ENCODE peak calls at places on chromosomes 5 and 9, in eight cellular contexts. S is iPS-NIHi11; U is central memory CD8-positive, alpha-beta T cell; L is B cell; D is psoas muscle; A is GM03348; Z is HTR-8/SVneo; M is aorta. B is an unnamed sample.

GRCh38 chr5:1335540-1336095 is 9.3 kb downstream of the CLPTM1L start:
- DNase-seq in L (no peak), D (no peak), U (no peak), S (no peak), A (no peak), Z (no peak), M (peak), B (no peak)

GRCh38 chr5:32225445-32225844 is 51.3 kb upstream of the GOLPH3 start:
- DNase-seq in S (no peak), Z (peak), M (no peak), L (no peak), D (no peak), A (peak), U (no peak), B (no peak)

GRCh38 chr9:84862786-84863185 is 193.3 kb downstream of the NTRK2 start:
- DNase-seq in U (no peak), L (no peak), A (peak), D (no peak), M (peak), S (peak), Z (no peak), B (no peak)

GRCh38 chr5:141855265-141856029 is 22.8 kb downstream of the PCDH1 start:
- DNase-seq in S (no peak), L (no peak), Z (no peak), A (no peak), M (no peak), D (no peak), U (no peak), B (no peak)

GRCh38 chr5:141958773-141959172 is 771 bp upstream of the PCDH12 start:
- DNase-seq in Z (no peak), L (no peak), U (no peak), S (no peak), M (no peak), A (no peak), D (peak), B (no peak)

GRCh38 chr5:40797273-40798011 is 732 bp downstream of the PRKAA1 start:
- DNase-seq in D (peak), U (peak), S (peak), A (peak), Z (peak), L (peak), M (peak), B (peak)

GRCh38 chr5:112616812-112617547 is 120.7 kb upstream of the APC start:
- DNase-seq in A (no peak), S (no peak), U (no peak), M (no peak), Z (no peak), D (no peak), L (no peak), B (no peak)

GRCh38 chr5:11180890-11181289 is 419.9 kb upstream of the DAP start:
- DNase-seq in A (no peak), D (no peak), M (no peak), L (no peak), U (no peak), S (no peak), Z (no peak), B (no peak)

GRCh38 chr9:120909904-120910303 is 16.7 kb downstream of the TRAF1 start:
- DNase-seq in D (no peak), U (no peak), M (no peak), S (no peak), A (no peak), L (no peak), Z (no peak), B (no peak)

GRCh38 chr5:171405615-171406014 is 13.8 kb upstream of the FGF18 start:
- DNase-seq in L (no peak), D (no peak), M (no peak), U (no peak), A (peak), Z (no peak), S (no peak), B (no peak)

GRCh38 chr5:10595678-10596309 is 31.9 kb downstream of the ANKRD33B start:
- DNase-seq in L (no peak), U (no peak), M (no peak), S (peak), A (peak), D (no peak), Z (peak), B (no peak)

GRCh38 chr9:136011703-136012496 is 50.7 kb upstream of the UBAC1 start:
- DNase-seq in Z (no peak), U (no peak), S (no peak), L (no peak), D (peak), M (peak), A (peak), B (peak)

GRCh38 chr9:98099898-98100297 is 19.1 kb downstream of the TRIM14 start:
- DNase-seq in S (no peak), M (peak), Z (no peak), A (no peak), L (no peak), U (no peak), D (no peak), B (no peak)

GRCh38 chr9:98369066-98369425 is 113.6 kb upstream of the TBC1D2 start:
- DNase-seq in S (no peak), M (no peak), A (no peak), U (no peak), L (no peak), Z (no peak), D (no peak), B (no peak)

B was measured in naive thymus-derived CD8-positive, alpha-beta T cell.